ENCODE peak calls at places on chromosome 3, in ten cellular contexts. V is foreskin fibroblast; R is NCI-H2029; H is G401; I is left ventricle myocardium inferior; O is kidney; C is mesothelial cell of epicardium; Z is GM12865; T is fibroblast of lung; N is activated effector memory CD4-positive, alpha-beta T cell treated with Interleukin-2 at 50 U/mL for 16 hours. A is an unnamed sample.

GRCh38 chr3:20040476-20041196 is 390 bp downstream of the KAT2B start:
- DNase-seq in V (peak), R (peak), H (peak), I (peak), O (peak), C (peak), Z (peak), T (peak), N (peak), A (peak)

GRCh38 chr3:129182390-129183180 is 1.1 kb downstream of the CNBP start:
- DNase-seq in V (peak), R (no peak), H (no peak), I (no peak), O (no peak), C (no peak), Z (peak), T (peak), N (no peak), A (no peak)

GRCh38 chr3:77513541-77513940 is 473.6 kb downstream of the ROBO2 start:
- DNase-seq in V (peak), R (no peak), H (no peak), I (no peak), O (no peak), C (no peak), Z (no peak), T (peak), N (no peak), A (no peak)

GRCh38 chr3:15438988-15439387 is 11.6 kb downstream of the EAF1 start:
- DNase-seq in V (peak), R (no peak), H (no peak), I (no peak), O (no peak), C (no peak), Z (no peak), T (no peak), N (no peak), A (no peak)

GRCh38 chr3:128281461-128282367 is 128.4 kb downstream of the EEFSEC start:
- DNase-seq in V (no peak), R (no peak), H (no peak), I (no peak), O (peak), C (no peak), Z (no peak), T (no peak), N (no peak), A (peak)

GRCh38 chr3:177672252-177672911 is 475.1 kb upstream of the TBL1XR1 start:
- DNase-seq in V (no peak), R (no peak), H (no peak), I (no peak), O (no peak), C (no peak), Z (no peak), T (no peak), N (no peak), A (no peak)

GRCh38 chr3:139491966-139492365 is 15.7 kb upstream of the RBP2 start:
- DNase-seq in V (no peak), R (peak), H (no peak), I (no peak), O (no peak), C (no peak), Z (no peak), T (no peak), N (no peak), A (peak)

GRCh38 chr3:24270204-24270671 is 224.4 kb downstream of the THRB start:
- DNase-seq in V (peak), R (no peak), H (no peak), I (no peak), O (no peak), C (no peak), Z (no peak), T (no peak), N (no peak), A (no peak)

GRCh38 chr3:57194641-57195040 is 5.1 kb downstream of the HESX1 start:
- DNase-seq in V (no peak), R (no peak), H (no peak), I (no peak), O (no peak), C (no peak), Z (no peak), T (no peak), N (no peak), A (no peak)

GRCh38 chr3:125008766-125009165 is 47.0 kb downstream of the HEG1 start:
- DNase-seq in V (no peak), R (no peak), H (no peak), I (no peak), O (no peak), C (no peak), Z (no peak), T (no peak), N (no peak), A (no peak)

GRCh38 chr3:47857151-47857550 is 54.2 kb downstream of the DHX30 start:
- DNase-seq in V (no peak), R (no peak), H (no peak), I (no peak), O (peak), C (no peak), Z (no peak), T (no peak), N (no peak), A (no peak)

GRCh38 chr3:192899540-192899982 is 18.1 kb downstream of the MB21D2 start:
- DNase-seq in V (peak), R (no peak), H (peak), I (no peak), O (no peak), C (no peak), Z (peak), T (peak), N (no peak), A (no peak)

GRCh38 chr3:127255516-127255915 is 32.3 kb downstream of the PRR20G start:
- DNase-seq in V (no peak), R (no peak), H (no peak), I (no peak), O (no peak), C (no peak), Z (no peak), T (no peak), N (no peak), A (no peak)

A was measured in right cardiac atrium.